ENCODE peak calls at places on chromosomes 11 and 22, in eight cellular contexts. One of them, this sample, is unnamed.
A peak's percentile ranks its signal among the peaks of the same experiment; 100 is the strongest.

GRCh38 chr11:72006309-72007088 is 7.8 kb downstream of the IL18BP start:
- DNase-seq in HepG2: no peak
- DNase-seq in Panc1: no peak
- DNase-seq in transverse colon: no peak
- DNase-seq in SK-N-SH: no peak
- DNase-seq in upper lobe of left lung: no peak
- DNase-seq in spleen: no peak
- DNase-seq in esophagus muscularis mucosa: no peak
- DNase-seq in this sample: no peak

GRCh38 chr22:20211997-20212753 is 55.9 kb downstream of the RTN4R start:
- DNase-seq in upper lobe of left lung: peak; percentile 59
- DNase-seq in HepG2: no peak
- DNase-seq in esophagus muscularis mucosa: no peak
- DNase-seq in spleen: no peak
- DNase-seq in SK-N-SH: peak; percentile 94
- DNase-seq in transverse colon: peak; percentile 57
- DNase-seq in Panc1: no peak
- DNase-seq in this sample: no peak

GRCh38 chr11:123798513-123799252 is 7.5 kb downstream of the OR6M1 start:
- DNase-seq in transverse colon: no peak
- DNase-seq in esophagus muscularis mucosa: no peak
- DNase-seq in spleen: no peak
- DNase-seq in upper lobe of left lung: no peak
- DNase-seq in Panc1: no peak
- DNase-seq in SK-N-SH: no peak
- DNase-seq in HepG2: no peak
- DNase-seq in this sample: no peak

GRCh38 chr11:2357246-2357645 is 19.9 kb upstream of the CD81 start:
- DNase-seq in esophagus muscularis mucosa: no peak
- DNase-seq in Panc1: no peak
- DNase-seq in upper lobe of left lung: no peak
- DNase-seq in spleen: no peak
- DNase-seq in SK-N-SH: no peak
- DNase-seq in HepG2: no peak
- DNase-seq in transverse colon: no peak
- DNase-seq in this sample: no peak

GRCh38 chr11:64268687-64269379 is 15.6 kb downstream of the BAD start:
- DNase-seq in transverse colon: peak; percentile 75
- DNase-seq in SK-N-SH: peak; percentile 77
- DNase-seq in spleen: peak; percentile 94
- DNase-seq in upper lobe of left lung: peak; percentile 70
- DNase-seq in HepG2: peak; percentile 33
- DNase-seq in esophagus muscularis mucosa: no peak
- DNase-seq in Panc1: no peak
- DNase-seq in this sample: no peak

GRCh38 chr11:33690290-33691050 is 10.2 kb downstream of the C11orf91 start:
- DNase-seq in Panc1: peak; percentile 96
- DNase-seq in transverse colon: no peak
- DNase-seq in upper lobe of left lung: peak; percentile 50
- DNase-seq in SK-N-SH: no peak
- DNase-seq in spleen: no peak
- DNase-seq in esophagus muscularis mucosa: no peak
- DNase-seq in HepG2: peak; percentile 46
- DNase-seq in this sample: no peak

GRCh38 chr11:26286472-26287066 is 45.4 kb upstream of the ANO3 start:
- DNase-seq in esophagus muscularis mucosa: no peak
- DNase-seq in Panc1: no peak
- DNase-seq in transverse colon: no peak
- DNase-seq in SK-N-SH: peak; percentile 47
- DNase-seq in upper lobe of left lung: no peak
- DNase-seq in HepG2: peak; percentile 2
- DNase-seq in spleen: no peak
- DNase-seq in this sample: no peak

GRCh38 chr22:29801796-29802195 is 34.6 kb downstream of the UQCR10 start:
- DNase-seq in transverse colon: no peak
- DNase-seq in Panc1: no peak
- DNase-seq in HepG2: no peak
- DNase-seq in spleen: no peak
- DNase-seq in upper lobe of left lung: no peak
- DNase-seq in SK-N-SH: no peak
- DNase-seq in esophagus muscularis mucosa: no peak
- DNase-seq in this sample: no peak

GRCh38 chr22:49418943-49419342 is 408.7 kb downstream of the BRD1 start:
- DNase-seq in transverse colon: no peak
- DNase-seq in Panc1: no peak
- DNase-seq in HepG2: no peak
- DNase-seq in upper lobe of left lung: no peak
- DNase-seq in SK-N-SH: no peak
- DNase-seq in esophagus muscularis mucosa: no peak
- DNase-seq in spleen: no peak
- DNase-seq in this sample: no peak

DNA sequence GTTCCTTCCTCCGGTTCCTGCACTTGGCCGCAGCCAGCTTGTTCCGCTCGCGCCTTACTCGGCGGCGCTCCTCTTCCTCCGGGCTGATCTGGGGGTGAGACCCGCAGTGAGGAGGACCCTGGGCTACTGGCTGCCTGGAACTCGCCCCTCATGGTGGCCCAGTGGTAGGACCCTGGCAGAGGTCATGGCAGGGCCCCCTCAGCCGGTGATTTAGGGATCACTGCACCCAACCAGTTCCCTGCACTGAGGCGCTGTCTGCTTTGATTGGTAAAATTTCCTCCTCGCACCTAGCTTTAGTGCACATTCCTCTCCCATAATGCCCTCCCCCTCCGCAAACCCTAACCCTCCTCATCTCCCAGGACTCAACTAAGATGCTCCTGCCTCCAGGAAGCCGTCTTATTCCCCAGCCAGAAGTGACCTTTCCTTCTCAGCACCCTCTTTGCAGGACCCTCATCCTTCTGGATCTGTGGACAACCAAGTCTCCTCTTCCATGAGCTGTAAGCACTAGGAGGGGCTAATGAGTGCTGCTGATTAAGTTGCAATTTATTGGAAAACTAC is 3.6 kb downstream of the CCDC85B start:
- DNase-seq in spleen: peak; percentile 95
- DNase-seq in transverse colon: no peak
- DNase-seq in esophagus muscularis mucosa: no peak
- DNase-seq in Panc1: no peak
- DNase-seq in HepG2: no peak
- DNase-seq in SK-N-SH: no peak
- DNase-seq in upper lobe of left lung: peak; percentile 74
- DNase-seq in this sample: no peak
- TF ChIP-seq POLR2AphosphoS5 in spleen: peak; percentile 82
- TF ChIP-seq POLR2AphosphoS5 in transverse colon: no peak
- TF ChIP-seq POLR2AphosphoS5 in esophagus muscularis mucosa: no peak
- TF ChIP-seq POLR2AphosphoS5 in Panc1: peak; percentile 80
- TF ChIP-seq POLR2AphosphoS5 in HepG2: no peak
- TF ChIP-seq POLR2AphosphoS5 in SK-N-SH: no peak
- TF ChIP-seq POLR2AphosphoS5 in upper lobe of left lung: peak; percentile 60
- TF ChIP-seq POLR2AphosphoS5 in this sample: no peak

GRCh38 chr11:115155978-115156377 is 348.2 kb downstream of the CADM1 start:
- DNase-seq in esophagus muscularis mucosa: no peak
- DNase-seq in upper lobe of left lung: no peak
- DNase-seq in transverse colon: no peak
- DNase-seq in SK-N-SH: no peak
- DNase-seq in spleen: no peak
- DNase-seq in HepG2: no peak
- DNase-seq in Panc1: no peak
- DNase-seq in this sample: no peak

GRCh38 chr11:115159122-115159665 is 345.0 kb downstream of the CADM1 start:
- DNase-seq in upper lobe of left lung: no peak
- DNase-seq in HepG2: no peak
- DNase-seq in Panc1: no peak
- DNase-seq in esophagus muscularis mucosa: no peak
- DNase-seq in SK-N-SH: no peak
- DNase-seq in transverse colon: no peak
- DNase-seq in spleen: no peak
- DNase-seq in this sample: no peak

GRCh38 chr11:115157247-115157646 is 347.0 kb downstream of the CADM1 start:
- DNase-seq in Panc1: no peak
- DNase-seq in esophagus muscularis mucosa: no peak
- DNase-seq in HepG2: peak; percentile 39
- DNase-seq in upper lobe of left lung: no peak
- DNase-seq in transverse colon: no peak
- DNase-seq in SK-N-SH: no peak
- DNase-seq in spleen: no peak
- DNase-seq in this sample: no peak

GRCh38 chr11:115154355-115154736 is 349.9 kb downstream of the CADM1 start:
- DNase-seq in Panc1: no peak
- DNase-seq in spleen: no peak
- DNase-seq in SK-N-SH: no peak
- DNase-seq in esophagus muscularis mucosa: no peak
- DNase-seq in transverse colon: no peak
- DNase-seq in upper lobe of left lung: no peak
- DNase-seq in HepG2: no peak
- DNase-seq in this sample: no peak

DNA sequence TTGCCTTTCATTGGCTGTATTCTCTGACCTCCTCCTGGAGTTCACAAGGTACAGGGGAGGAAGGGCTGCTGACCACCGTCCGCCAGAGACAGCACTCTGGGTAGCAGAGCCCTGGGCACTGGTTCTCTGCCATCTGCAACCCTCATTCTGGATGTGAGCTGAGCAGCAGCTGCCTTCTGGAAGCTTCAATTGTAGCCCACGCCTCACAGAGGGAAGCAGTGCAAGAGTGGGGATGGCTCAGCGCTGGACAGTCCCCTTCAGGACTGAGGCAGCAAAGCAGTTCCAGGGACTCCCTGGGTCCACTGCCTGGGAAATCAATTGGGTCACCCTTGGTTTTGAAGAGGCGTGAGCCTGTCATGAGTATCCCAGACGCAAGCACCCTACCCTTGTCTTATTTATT is 346.2 kb downstream of the CADM1 start:
- DNase-seq in Panc1: no peak
- DNase-seq in SK-N-SH: peak; percentile 30
- DNase-seq in HepG2: no peak
- DNase-seq in spleen: no peak
- DNase-seq in esophagus muscularis mucosa: no peak
- DNase-seq in upper lobe of left lung: no peak
- DNase-seq in transverse colon: no peak
- DNase-seq in this sample: no peak
- H3K4me1 ChIP-seq in Panc1: no peaks in the 10 kb centered on the region
- H3K4me1 ChIP-seq in SK-N-SH: peaks cover 30% of the 10 kb centered on the region
- H3K4me1 ChIP-seq in HepG2: peaks cover 22% of the 10 kb centered on the region
- H3K4me1 ChIP-seq in spleen: no peaks in the 10 kb centered on the region
- H3K4me1 ChIP-seq in esophagus muscularis mucosa: no peaks in the 10 kb centered on the region
- H3K4me1 ChIP-seq in upper lobe of left lung: no peaks in the 10 kb centered on the region
- H3K4me1 ChIP-seq in transverse colon: no peaks in the 10 kb centered on the region
- H3K4me1 ChIP-seq in this sample: no peaks in the 10 kb centered on the region

GRCh38 chr11:73980001-73980960 is 2.4 kb downstream of the UCP2 start:
- DNase-seq in transverse colon: peak; percentile 83
- DNase-seq in HepG2: peak; percentile 38
- DNase-seq in esophagus muscularis mucosa: no peak
- DNase-seq in upper lobe of left lung: peak; percentile 80
- DNase-seq in SK-N-SH: no peak
- DNase-seq in Panc1: no peak
- DNase-seq in spleen: peak; percentile 94
- DNase-seq in this sample: no peak

GRCh38 chr11:73982990-73983763 is 534 bp upstream of the UCP2 start:
- DNase-seq in upper lobe of left lung: peak; percentile 98
- DNase-seq in transverse colon: peak; percentile 95
- DNase-seq in spleen: peak; percentile 99
- DNase-seq in SK-N-SH: peak; percentile 97
- DNase-seq in Panc1: peak; percentile 80
- DNase-seq in HepG2: peak; percentile 94
- DNase-seq in esophagus muscularis mucosa: peak; percentile 98
- DNase-seq in this sample: peak; percentile 89

GRCh38 chr11:73981051-73981805 is 1.4 kb downstream of the UCP2 start:
- DNase-seq in esophagus muscularis mucosa: no peak
- DNase-seq in SK-N-SH: no peak
- DNase-seq in Panc1: no peak
- DNase-seq in transverse colon: no peak
- DNase-seq in upper lobe of left lung: peak; percentile 21
- DNase-seq in spleen: peak; percentile 75
- DNase-seq in HepG2: no peak
- DNase-seq in this sample: no peak

GRCh38 chr11:73983764-73984543 is 1.3 kb upstream of the UCP2 start:
- DNase-seq in SK-N-SH: peak; percentile 49
- DNase-seq in transverse colon: no peak
- DNase-seq in spleen: peak; percentile 49
- DNase-seq in Panc1: no peak
- DNase-seq in HepG2: no peak
- DNase-seq in upper lobe of left lung: peak; percentile 10
- DNase-seq in esophagus muscularis mucosa: no peak
- DNase-seq in this sample: no peak

DNA sequence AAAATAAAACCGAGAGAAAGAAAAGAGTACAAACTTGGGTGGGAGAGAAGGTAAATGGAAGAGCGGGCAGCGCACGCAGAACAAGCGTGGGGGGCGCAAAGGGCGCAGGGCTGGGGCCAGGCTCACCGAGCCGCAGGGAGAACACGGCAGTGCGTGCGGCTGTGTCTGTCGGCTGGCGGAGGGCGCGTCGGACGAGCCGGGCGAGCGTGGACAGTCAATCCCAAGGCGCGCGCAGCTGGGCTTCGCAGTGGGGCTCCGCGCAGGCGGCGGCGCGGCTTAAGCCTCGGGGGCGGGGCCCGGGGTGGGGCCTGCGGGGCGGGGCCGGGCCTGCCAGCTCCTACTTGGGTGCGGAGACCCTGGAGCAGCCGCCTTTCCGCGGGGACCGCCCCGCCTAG is at the start of gene UCP2:
- DNase-seq in spleen: peak; percentile 98
- DNase-seq in esophagus muscularis mucosa: peak; percentile 95
- DNase-seq in upper lobe of left lung: peak; percentile 93
- DNase-seq in SK-N-SH: peak; percentile 95
- DNase-seq in HepG2: no peak
- DNase-seq in transverse colon: peak; percentile 90
- DNase-seq in Panc1: no peak
- DNase-seq in this sample: peak; percentile 72
- TF ChIP-seq POLR2AphosphoS5 in spleen: no peak
- TF ChIP-seq POLR2AphosphoS5 in esophagus muscularis mucosa: no peak
- TF ChIP-seq POLR2AphosphoS5 in upper lobe of left lung: peak; percentile 81
- TF ChIP-seq POLR2AphosphoS5 in SK-N-SH: peak; percentile 69
- TF ChIP-seq POLR2AphosphoS5 in HepG2: no peak
- TF ChIP-seq POLR2AphosphoS5 in transverse colon: peak; percentile 83
- TF ChIP-seq POLR2AphosphoS5 in Panc1: no peak
- TF ChIP-seq POLR2AphosphoS5 in this sample: no peak

GRCh38 chr11:57647960-57648776 is 1.5 kb downstream of the YPEL4 start:
- DNase-seq in spleen: no peak
- DNase-seq in esophagus muscularis mucosa: no peak
- DNase-seq in SK-N-SH: peak; percentile 47
- DNase-seq in HepG2: no peak
- DNase-seq in upper lobe of left lung: no peak
- DNase-seq in Panc1: no peak
- DNase-seq in transverse colon: no peak
- DNase-seq in this sample: no peak
- H3K4me1 ChIP-seq in spleen: peaks cover 19% of the 10 kb centered on the region
- H3K4me1 ChIP-seq in esophagus muscularis mucosa: peaks cover 53% of the 10 kb centered on the region
- H3K4me1 ChIP-seq in SK-N-SH: peaks cover 35% of the 10 kb centered on the region
- H3K4me1 ChIP-seq in HepG2: peaks cover 22% of the 10 kb centered on the region
- H3K4me1 ChIP-seq in upper lobe of left lung: peaks cover 66% of the 10 kb centered on the region
- H3K4me1 ChIP-seq in Panc1: peaks cover 19% of the 10 kb centered on the region
- H3K4me1 ChIP-seq in transverse colon: peaks cover 57% of the 10 kb centered on the region
- H3K4me1 ChIP-seq in this sample: peaks cover 8% of the 10 kb centered on the region